ENCODE peak calls at places on chromosomes 13 and 19, in seven cellular contexts. E is GM12865, A is mesothelial cell of epicardium, V is GM10248, I is NB4, N is tibial artery, M is BJ. Y is an unnamed sample.

GRCh38 chr13:20814224-20814910 is 40.6 kb upstream of the EEF1AKMT1 start:
- DNase-seq in E (no peak), A (peak), V (no peak), I (no peak), N (peak), M (peak), Y (no peak)

GRCh38 chr19:31312004-31312403 is 37.2 kb downstream of the TSHZ3 start:
- DNase-seq in E (no peak), A (no peak), V (no peak), I (peak), N (no peak), M (peak), Y (peak)

GRCh38 chr13:38954291-38954690 is 36.3 kb downstream of the STOML3 start:
- DNase-seq in E (no peak), A (no peak), V (no peak), I (no peak), N (no peak), M (no peak), Y (no peak)

GRCh38 chr19:49700563-49700962 is 9.6 kb downstream of the CPT1C start:
- DNase-seq in E (no peak), A (no peak), V (no peak), I (no peak), N (no peak), M (no peak), Y (no peak)

GRCh38 chr19:7857727-7858701 is 16.2 kb downstream of the PRR36 start:
- DNase-seq in E (no peak), A (no peak), V (no peak), I (no peak), N (no peak), M (no peak), Y (no peak)

GRCh38 chr19:31351212-31352193 is 2.3 kb upstream of the TSHZ3 start:
- DNase-seq in E (no peak), A (no peak), V (no peak), I (no peak), N (no peak), M (no peak), Y (no peak)

GRCh38 chr13:26946675-26947342 is 186.2 kb upstream of the GPR12 start:
- DNase-seq in E (peak), A (no peak), V (peak), I (peak), N (no peak), M (no peak), Y (no peak)

GRCh38 chr13:66313408-66313807 is 916.7 kb downstream of the PCDH9 start:
- DNase-seq in E (no peak), A (no peak), V (no peak), I (no peak), N (no peak), M (peak), Y (no peak)

GRCh38 chr19:55437410-55437809 is 5.7 kb downstream of the SHISA7 start:
- DNase-seq in E (no peak), A (no peak), V (no peak), I (peak), N (no peak), M (no peak), Y (no peak)

GRCh38 chr19:9570255-9570654 is 14.0 kb downstream of the ZNF121 start:
- DNase-seq in E (no peak), A (no peak), V (no peak), I (no peak), N (no peak), M (no peak), Y (no peak)

GRCh38 chr19:9565900-9566705 is 18.2 kb downstream of the ZNF121 start:
- DNase-seq in E (peak), A (no peak), V (no peak), I (peak), N (no peak), M (no peak), Y (no peak)

GRCh38 chr19:9566729-9567128 is 17.6 kb downstream of the ZNF121 start:
- DNase-seq in E (no peak), A (no peak), V (no peak), I (peak), N (no peak), M (no peak), Y (no peak)
- TF ChIP-seq CTCF in E (no peak), A (peak), V (no peak), I (peak), N (no peak), M (no peak), Y (no peak)

GRCh38 chr13:113343692-113343968 is 20.3 kb downstream of the GRTP1 start:
- DNase-seq in E (no peak), A (no peak), V (no peak), I (no peak), N (no peak), M (no peak), Y (no peak)
- TF ChIP-seq CTCF in E (no peak), A (no peak), V (no peak), I (no peak), N (no peak), M (no peak), Y (no peak)

GRCh38 chr19:35557539-35558399 is 5.7 kb downstream of the ATP4A start:
- DNase-seq in E (peak), A (peak), V (peak), I (no peak), N (no peak), M (no peak), Y (no peak)
- TF ChIP-seq CTCF in E (no peak), A (no peak), V (peak), I (no peak), N (no peak), M (no peak), Y (no peak)

DNA sequence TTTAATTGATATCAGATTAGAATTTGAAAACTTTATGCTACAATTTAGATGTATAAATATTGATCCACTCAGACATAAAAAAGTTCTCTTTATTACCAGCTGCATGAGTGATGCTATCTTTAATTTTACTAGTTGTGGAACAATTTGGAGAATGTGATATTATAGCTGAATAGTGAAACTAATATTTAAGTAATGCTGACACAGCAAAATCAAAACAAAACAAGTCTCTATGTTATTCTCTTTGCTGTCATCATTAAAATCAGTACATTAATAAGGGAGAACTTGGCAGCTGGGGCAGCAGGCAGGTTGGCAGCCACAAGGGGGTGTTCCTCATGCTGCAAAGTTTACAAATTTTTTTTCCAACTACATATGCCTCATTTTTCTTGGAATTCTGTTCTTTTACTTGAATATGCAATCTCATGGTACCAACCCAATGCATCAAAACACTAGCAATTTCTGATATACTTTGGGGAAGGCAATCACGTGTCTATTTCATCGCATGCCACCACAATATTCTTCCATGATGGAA is 585.3 kb downstream of the FGF9 start:
- DNase-seq in E (no peak), A (no peak), V (no peak), I (no peak), N (no peak), M (no peak), Y (no peak)
- TF ChIP-seq CTCF in E (no peak), A (no peak), V (no peak), I (no peak), N (no peak), M (no peak), Y (no peak)

GRCh38 chr19:22528956-22529355 is 105.2 kb upstream of the ZNF492 start:
- DNase-seq in E (no peak), A (no peak), V (no peak), I (peak), N (no peak), M (no peak), Y (no peak)

GRCh38 chr19:22532388-22533310 is 101.5 kb upstream of the ZNF492 start:
- DNase-seq in E (no peak), A (no peak), V (no peak), I (peak), N (peak), M (no peak), Y (no peak)

GRCh38 chr19:22530042-22530441 is 104.1 kb upstream of the ZNF492 start:
- DNase-seq in E (no peak), A (no peak), V (no peak), I (peak), N (no peak), M (no peak), Y (no peak)

DNA sequence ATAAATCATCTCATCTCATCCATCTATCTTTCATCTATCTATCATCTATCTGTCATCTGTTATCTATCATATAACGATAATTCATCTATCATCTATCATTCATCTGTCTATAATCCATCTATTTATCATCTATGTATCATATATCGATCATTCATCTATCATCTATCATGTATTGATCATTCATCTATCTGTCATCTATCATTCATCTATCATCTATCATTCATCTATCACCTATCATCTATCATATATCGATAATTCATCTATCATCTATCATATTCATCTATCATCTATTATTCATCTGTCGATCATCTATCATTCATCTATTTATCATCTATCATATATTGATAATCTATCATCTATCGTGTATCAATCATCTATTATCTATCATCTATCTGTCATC is 100.4 kb upstream of the ZNF492 start:
- DNase-seq in E (no peak), A (no peak), V (no peak), I (no peak), N (no peak), M (no peak), Y (no peak)
- TF ChIP-seq CTCF in E (no peak), A (no peak), V (no peak), I (no peak), N (no peak), M (no peak), Y (no peak)

DNA sequence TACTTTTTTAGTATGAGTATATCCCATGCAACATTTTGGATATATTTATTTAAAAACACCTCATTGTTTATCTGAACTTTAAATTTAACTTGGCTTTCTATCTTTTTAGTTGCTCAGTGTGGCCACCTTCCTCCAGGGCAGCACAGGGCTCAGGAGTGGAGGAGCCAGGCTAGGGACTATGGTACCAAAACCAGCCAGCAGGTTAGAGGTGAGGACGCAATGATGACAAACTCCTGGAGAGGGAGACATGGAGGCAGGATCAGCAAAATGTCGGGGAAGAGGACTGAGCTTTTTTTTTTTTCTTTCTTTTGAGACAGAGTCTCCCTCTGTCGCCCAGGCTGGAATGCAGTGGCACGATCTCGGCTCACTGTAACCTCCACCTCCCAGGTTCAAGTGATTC is 29.6 kb upstream of the CALM3 start:
- DNase-seq in E (peak), A (no peak), V (no peak), I (peak), N (no peak), M (no peak), Y (no peak)
- TF ChIP-seq CTCF in E (no peak), A (no peak), V (no peak), I (peak), N (no peak), M (no peak), Y (no peak)

DNA sequence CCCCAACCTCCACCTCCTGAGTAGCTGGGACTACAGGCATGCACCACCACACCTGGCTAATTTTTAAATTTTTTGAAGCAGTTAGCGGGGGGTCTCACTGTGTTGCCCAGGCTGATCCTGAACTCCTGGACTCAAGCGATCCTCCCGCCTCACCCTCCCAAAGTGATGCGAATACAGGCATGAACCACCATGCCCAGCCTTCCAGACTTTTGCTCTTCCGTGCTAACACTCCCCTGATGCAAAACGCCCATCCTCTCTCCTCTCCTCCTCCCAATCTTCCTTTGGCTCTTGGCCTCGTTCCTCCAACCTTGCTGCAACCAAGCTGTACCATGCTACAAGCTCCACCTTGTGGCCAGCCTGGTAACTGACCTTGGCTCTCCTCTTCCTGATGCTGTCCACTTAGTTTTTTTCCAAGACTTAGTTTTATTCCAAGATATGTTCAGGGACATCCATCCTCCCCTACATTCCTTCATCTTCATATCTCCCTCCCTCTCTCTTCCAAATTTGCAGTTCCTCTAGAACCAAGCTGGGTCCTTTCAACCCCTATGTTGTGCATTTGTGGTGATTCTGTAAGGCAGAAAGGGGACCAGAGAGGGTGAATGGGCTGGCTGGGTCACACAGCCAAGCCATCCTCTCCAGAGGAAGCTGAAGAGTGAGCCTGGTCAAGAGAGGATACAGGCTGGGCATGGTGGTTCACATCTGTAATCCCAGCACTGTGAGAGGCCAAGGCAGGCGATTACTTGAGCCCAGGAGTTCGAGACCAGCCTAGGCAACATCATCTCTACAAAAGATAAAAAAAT is 32.8 kb downstream of the TINCR start:
- DNase-seq in E (peak), A (no peak), V (no peak), I (peak), N (no peak), M (no peak), Y (no peak)
- TF ChIP-seq CTCF in E (peak), A (no peak), V (peak), I (peak), N (no peak), M (peak), Y (peak)

GRCh38 chr19:10871711-10872550 is 578 bp downstream of the CARM1 start:
- DNase-seq in E (peak), A (peak), V (no peak), I (peak), N (peak), M (no peak), Y (no peak)
- TF ChIP-seq CTCF in E (peak), A (peak), V (no peak), I (no peak), N (peak), M (peak), Y (no peak)

GRCh38 chr13:60134376-60134775 is 29.4 kb downstream of the DIAPH3 start:
- DNase-seq in E (peak), A (no peak), V (no peak), I (no peak), N (no peak), M (no peak), Y (no peak)
- TF ChIP-seq CTCF in E (no peak), A (no peak), V (peak), I (no peak), N (no peak), M (peak), Y (no peak)